ENCODE peak calls at places on chromosome 16, in five cellular contexts. One of them, this sample, is unnamed.

GRCh38 chr16:48899500-48899899 is 289.5 kb upstream of the N4BP1 start:
- DNase-seq in PC-9: no peak
- DNase-seq in heart right ventricle: no peak
- DNase-seq in testis: no peak
- DNase-seq in mesothelial cell of epicardium: no peak
- DNase-seq in this sample: no peak

GRCh38 chr16:75527825-75528299 is 8.0 kb downstream of the CHST5 start:
- DNase-seq in PC-9: no peak
- DNase-seq in heart right ventricle: no peak
- DNase-seq in testis: no peak
- DNase-seq in mesothelial cell of epicardium: no peak
- DNase-seq in this sample: no peak

GRCh38 chr16:22138482-22138881 is 23.8 kb upstream of the SDR42E2 start:
- DNase-seq in PC-9: no peak
- DNase-seq in heart right ventricle: no peak
- DNase-seq in testis: no peak
- DNase-seq in mesothelial cell of epicardium: no peak
- DNase-seq in this sample: no peak

GRCh38 chr16:81626181-81626674 is 152.9 kb upstream of the PLCG2 start:
- DNase-seq in PC-9: no peak
- DNase-seq in heart right ventricle: no peak
- DNase-seq in testis: no peak
- DNase-seq in mesothelial cell of epicardium: no peak
- DNase-seq in this sample: peak

GRCh38 chr16:72197556-72197955 is 25.6 kb upstream of the PMFBP1 start:
- DNase-seq in PC-9: no peak
- DNase-seq in heart right ventricle: no peak
- DNase-seq in testis: no peak
- DNase-seq in mesothelial cell of epicardium: no peak
- DNase-seq in this sample: no peak

GRCh38 chr16:84548971-84549844 is 44.7 kb upstream of the MEAK7 start:
- DNase-seq in PC-9: no peak
- DNase-seq in heart right ventricle: peak
- DNase-seq in testis: no peak
- DNase-seq in mesothelial cell of epicardium: no peak
- DNase-seq in this sample: no peak

GRCh38 chr16:15980329-15980728 is 30.9 kb downstream of the ABCC1 start:
- DNase-seq in PC-9: no peak
- DNase-seq in heart right ventricle: no peak
- DNase-seq in testis: no peak
- DNase-seq in mesothelial cell of epicardium: no peak
- DNase-seq in this sample: no peak

GRCh38 chr16:24018485-24018884 is 182.7 kb downstream of the PRKCB start:
- DNase-seq in PC-9: no peak
- DNase-seq in heart right ventricle: no peak
- DNase-seq in testis: no peak
- DNase-seq in mesothelial cell of epicardium: no peak
- DNase-seq in this sample: no peak

GRCh38 chr16:22977294-22977697 is 163.3 kb downstream of the HS3ST2 start:
- DNase-seq in PC-9: no peak
- DNase-seq in heart right ventricle: no peak
- DNase-seq in testis: no peak
- DNase-seq in mesothelial cell of epicardium: no peak
- DNase-seq in this sample: peak

GRCh38 chr16:12258806-12259205 is 282.3 kb downstream of the SNX29 start:
- DNase-seq in PC-9: no peak
- DNase-seq in heart right ventricle: no peak
- DNase-seq in testis: no peak
- DNase-seq in mesothelial cell of epicardium: no peak
- DNase-seq in this sample: no peak

GRCh38 chr16:17541324-17541723 is 70.6 kb upstream of the XYLT1 start:
- DNase-seq in PC-9: no peak
- DNase-seq in heart right ventricle: no peak
- DNase-seq in testis: no peak
- DNase-seq in mesothelial cell of epicardium: no peak
- DNase-seq in this sample: no peak

GRCh38 chr16:15928261-15929104 is 20.9 kb upstream of the ABCC1 start:
- DNase-seq in PC-9: peak
- DNase-seq in heart right ventricle: no peak
- DNase-seq in testis: no peak
- DNase-seq in mesothelial cell of epicardium: no peak
- DNase-seq in this sample: no peak

GRCh38 chr16:86574646-86575045 is 3.7 kb upstream of the FOXL1 start:
- DNase-seq in PC-9: no peak
- DNase-seq in heart right ventricle: no peak
- DNase-seq in testis: no peak
- DNase-seq in mesothelial cell of epicardium: no peak
- DNase-seq in this sample: no peak

GRCh38 chr16:86576591-86577313 is 1.6 kb upstream of the FOXL1 start:
- DNase-seq in PC-9: no peak
- DNase-seq in heart right ventricle: no peak
- DNase-seq in testis: no peak
- DNase-seq in mesothelial cell of epicardium: no peak
- DNase-seq in this sample: no peak

GRCh38 chr16:86575095-86575685 is 3.2 kb upstream of the FOXL1 start:
- DNase-seq in PC-9: no peak
- DNase-seq in heart right ventricle: no peak
- DNase-seq in testis: no peak
- DNase-seq in mesothelial cell of epicardium: no peak
- DNase-seq in this sample: no peak

GRCh38 chr16:86577314-86577971 is 906 bp upstream of the FOXL1 start:
- DNase-seq in PC-9: no peak
- DNase-seq in heart right ventricle: no peak
- DNase-seq in testis: no peak
- DNase-seq in mesothelial cell of epicardium: no peak
- DNase-seq in this sample: no peak

GRCh38 chr16:86575754-86576557 is 2.4 kb upstream of the FOXL1 start:
- DNase-seq in PC-9: no peak
- DNase-seq in heart right ventricle: peak
- DNase-seq in testis: peak
- DNase-seq in mesothelial cell of epicardium: peak
- DNase-seq in this sample: peak
- TF ChIP-seq CTCF in PC-9: no peak
- TF ChIP-seq CTCF in heart right ventricle: peak
- TF ChIP-seq CTCF in testis: peak
- TF ChIP-seq CTCF in mesothelial cell of epicardium: peak
- TF ChIP-seq CTCF in this sample: peak

GRCh38 chr16:5448798-5449197 is 351.2 kb upstream of the EEF2KMT start:
- DNase-seq in PC-9: no peak
- DNase-seq in heart right ventricle: no peak
- DNase-seq in testis: no peak
- DNase-seq in mesothelial cell of epicardium: no peak
- DNase-seq in this sample: no peak
- TF ChIP-seq CTCF in PC-9: no peak
- TF ChIP-seq CTCF in heart right ventricle: no peak
- TF ChIP-seq CTCF in testis: no peak
- TF ChIP-seq CTCF in mesothelial cell of epicardium: no peak
- TF ChIP-seq CTCF in this sample: no peak

GRCh38 chr16:79928142-79928735 is 327.7 kb upstream of the MAF start:
- DNase-seq in PC-9: no peak
- DNase-seq in heart right ventricle: no peak
- DNase-seq in testis: peak
- DNase-seq in mesothelial cell of epicardium: no peak
- DNase-seq in this sample: no peak
- TF ChIP-seq CTCF in PC-9: no peak
- TF ChIP-seq CTCF in heart right ventricle: no peak
- TF ChIP-seq CTCF in testis: no peak
- TF ChIP-seq CTCF in mesothelial cell of epicardium: no peak
- TF ChIP-seq CTCF in this sample: no peak

GRCh38 chr16:19282101-19282500 is 3.4 kb upstream of the CLEC19A start:
- DNase-seq in PC-9: no peak
- DNase-seq in heart right ventricle: no peak
- DNase-seq in testis: no peak
- DNase-seq in mesothelial cell of epicardium: no peak
- DNase-seq in this sample: no peak
- TF ChIP-seq CTCF in PC-9: no peak
- TF ChIP-seq CTCF in heart right ventricle: no peak
- TF ChIP-seq CTCF in testis: no peak
- TF ChIP-seq CTCF in mesothelial cell of epicardium: no peak
- TF ChIP-seq CTCF in this sample: no peak

GRCh38 chr16:10504404-10504885 is 76.0 kb downstream of the EMP2 start:
- DNase-seq in PC-9: no peak
- DNase-seq in heart right ventricle: no peak
- DNase-seq in testis: no peak
- DNase-seq in mesothelial cell of epicardium: no peak
- DNase-seq in this sample: no peak
- TF ChIP-seq CTCF in PC-9: no peak
- TF ChIP-seq CTCF in heart right ventricle: no peak
- TF ChIP-seq CTCF in testis: no peak
- TF ChIP-seq CTCF in mesothelial cell of epicardium: no peak
- TF ChIP-seq CTCF in this sample: no peak

DNA sequence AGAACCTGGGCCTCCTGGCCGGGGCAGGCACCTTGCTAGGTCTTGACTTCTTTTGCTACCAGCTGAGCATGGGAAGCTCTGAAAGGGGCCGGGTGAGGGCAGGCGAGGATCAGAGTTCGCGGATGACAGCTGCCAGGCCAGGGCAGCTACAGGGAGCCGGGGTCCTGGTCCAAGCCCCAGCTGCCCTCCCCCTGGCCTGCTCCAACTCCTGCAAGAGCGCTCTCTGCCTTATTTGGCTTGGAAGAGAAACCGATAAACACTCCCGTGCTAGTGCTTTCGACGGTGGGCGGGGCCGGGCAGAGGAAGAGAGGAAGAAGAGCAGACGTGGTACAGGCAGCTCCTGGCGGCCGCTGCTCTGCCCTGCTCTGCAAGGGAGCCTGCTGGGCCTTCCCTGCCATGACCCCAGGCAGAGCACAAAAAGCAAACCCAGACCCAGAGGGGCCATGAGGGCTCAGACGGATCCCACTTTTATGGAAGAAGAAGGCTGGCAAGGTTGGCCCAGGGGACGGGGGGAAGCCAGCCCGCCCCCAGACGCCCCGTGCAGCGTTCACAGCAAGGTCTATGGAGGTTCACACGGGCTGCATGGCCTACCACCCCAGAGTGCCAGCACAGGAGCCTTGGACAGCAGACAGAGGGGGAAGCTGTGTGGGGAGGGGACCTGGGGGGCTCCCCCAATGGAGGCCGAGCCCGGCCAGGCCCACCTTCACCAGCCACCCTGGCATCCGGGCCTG is 25.6 kb downstream of the PIEZO1 start:
- DNase-seq in PC-9: peak
- DNase-seq in heart right ventricle: no peak
- DNase-seq in testis: peak
- DNase-seq in mesothelial cell of epicardium: no peak
- DNase-seq in this sample: no peak
- TF ChIP-seq CTCF in PC-9: no peak
- TF ChIP-seq CTCF in heart right ventricle: no peak
- TF ChIP-seq CTCF in testis: no peak
- TF ChIP-seq CTCF in mesothelial cell of epicardium: no peak
- TF ChIP-seq CTCF in this sample: no peak